ENCODE peak calls at places on chromosomes 7 and 10, in nine cellular contexts. One of them, this sample, is unnamed.

GRCh38 chr7:90312745-90313144 is 8.4 kb downstream of the FAM237B start:
- DNase-seq in stomach: no peak
- DNase-seq in mucosa of descending colon: no peak
- DNase-seq in IMR-90: no peak
- DNase-seq in body of pancreas: no peak
- DNase-seq in skeletal muscle cell: no peak
- DNase-seq in A549: no peak
- DNase-seq in fibroblast of pulmonary artery: peak; percentile 26
- DNase-seq in Peyer's patch: no peak
- DNase-seq in this sample: peak; percentile 32

GRCh38 chr7:21215307-21215706 is 212.6 kb upstream of the SP4 start:
- DNase-seq in stomach: no peak
- DNase-seq in mucosa of descending colon: no peak
- DNase-seq in IMR-90: no peak
- DNase-seq in body of pancreas: no peak
- DNase-seq in skeletal muscle cell: no peak
- DNase-seq in A549: no peak
- DNase-seq in fibroblast of pulmonary artery: no peak
- DNase-seq in Peyer's patch: no peak
- DNase-seq in this sample: no peak

GRCh38 chr10:86316274-86316835 is 50.2 kb downstream of the GRID1 start:
- DNase-seq in stomach: no peak
- DNase-seq in mucosa of descending colon: no peak
- DNase-seq in IMR-90: no peak
- DNase-seq in body of pancreas: no peak
- DNase-seq in skeletal muscle cell: no peak
- DNase-seq in A549: no peak
- DNase-seq in fibroblast of pulmonary artery: no peak
- DNase-seq in Peyer's patch: no peak
- DNase-seq in this sample: no peak

GRCh38 chr7:28360739-28361138 is 51.6 kb upstream of the CREB5 start:
- DNase-seq in stomach: no peak
- DNase-seq in mucosa of descending colon: no peak
- DNase-seq in IMR-90: no peak
- DNase-seq in body of pancreas: no peak
- DNase-seq in skeletal muscle cell: no peak
- DNase-seq in A549: no peak
- DNase-seq in fibroblast of pulmonary artery: no peak
- DNase-seq in Peyer's patch: no peak
- DNase-seq in this sample: no peak

GRCh38 chr7:148058753-148059152 is 531.8 kb upstream of the C7orf33 start:
- DNase-seq in stomach: no peak
- DNase-seq in mucosa of descending colon: no peak
- DNase-seq in IMR-90: no peak
- DNase-seq in body of pancreas: no peak
- DNase-seq in skeletal muscle cell: no peak
- DNase-seq in A549: no peak
- DNase-seq in fibroblast of pulmonary artery: no peak
- DNase-seq in Peyer's patch: no peak
- DNase-seq in this sample: no peak

GRCh38 chr7:141619745-141620144 is 68.5 kb downstream of the AGK start:
- DNase-seq in stomach: no peak
- DNase-seq in mucosa of descending colon: no peak
- DNase-seq in IMR-90: no peak
- DNase-seq in body of pancreas: no peak
- DNase-seq in skeletal muscle cell: no peak
- DNase-seq in A549: no peak
- DNase-seq in fibroblast of pulmonary artery: no peak
- DNase-seq in Peyer's patch: no peak
- DNase-seq in this sample: no peak

GRCh38 chr7:54811016-54811924 is 52.3 kb upstream of the SEC61G start:
- DNase-seq in stomach: no peak
- DNase-seq in mucosa of descending colon: no peak
- DNase-seq in IMR-90: peak; percentile 94
- DNase-seq in body of pancreas: no peak
- DNase-seq in skeletal muscle cell: peak; percentile 78
- DNase-seq in A549: no peak
- DNase-seq in fibroblast of pulmonary artery: peak; percentile 66
- DNase-seq in Peyer's patch: no peak
- DNase-seq in this sample: peak; percentile 85

GRCh38 chr10:103804866-103805265 is 50.5 kb downstream of the SH3PXD2A start:
- DNase-seq in stomach: no peak
- DNase-seq in mucosa of descending colon: no peak
- DNase-seq in IMR-90: no peak
- DNase-seq in body of pancreas: no peak
- DNase-seq in skeletal muscle cell: no peak
- DNase-seq in A549: no peak
- DNase-seq in fibroblast of pulmonary artery: no peak
- DNase-seq in Peyer's patch: no peak
- DNase-seq in this sample: no peak

GRCh38 chr10:130218936-130219335 is 82.7 kb downstream of the GLRX3 start:
- DNase-seq in stomach: no peak
- DNase-seq in mucosa of descending colon: no peak
- DNase-seq in IMR-90: no peak
- DNase-seq in body of pancreas: no peak
- DNase-seq in skeletal muscle cell: no peak
- DNase-seq in A549: no peak
- DNase-seq in fibroblast of pulmonary artery: no peak
- DNase-seq in Peyer's patch: no peak
- DNase-seq in this sample: no peak

GRCh38 chr10:76357726-76358125 is 926.3 kb downstream of the LRMDA start:
- DNase-seq in stomach: no peak
- DNase-seq in mucosa of descending colon: no peak
- DNase-seq in IMR-90: no peak
- DNase-seq in body of pancreas: no peak
- DNase-seq in skeletal muscle cell: no peak
- DNase-seq in A549: no peak
- DNase-seq in fibroblast of pulmonary artery: no peak
- DNase-seq in Peyer's patch: no peak
- DNase-seq in this sample: no peak

GRCh38 chr10:121188005-121188404 is 336.8 kb downstream of the WDR11 start:
- DNase-seq in stomach: no peak
- DNase-seq in mucosa of descending colon: no peak
- DNase-seq in IMR-90: no peak
- DNase-seq in body of pancreas: no peak
- DNase-seq in skeletal muscle cell: no peak
- DNase-seq in A549: no peak
- DNase-seq in fibroblast of pulmonary artery: no peak
- DNase-seq in Peyer's patch: no peak
- DNase-seq in this sample: no peak

GRCh38 chr7:5139998-5140397 is 50.0 kb upstream of the WIPI2 start:
- DNase-seq in stomach: peak; percentile 42
- DNase-seq in mucosa of descending colon: no peak
- DNase-seq in IMR-90: peak; percentile 9
- DNase-seq in body of pancreas: peak; percentile 19
- DNase-seq in skeletal muscle cell: no peak
- DNase-seq in A549: no peak
- DNase-seq in fibroblast of pulmonary artery: peak; percentile 41
- DNase-seq in Peyer's patch: no peak
- DNase-seq in this sample: peak; percentile 41

GRCh38 chr7:106178593-106179134 is 66.6 kb upstream of the SYPL1 start:
- DNase-seq in stomach: peak; percentile 55
- DNase-seq in mucosa of descending colon: no peak
- DNase-seq in IMR-90: peak; percentile 57
- DNase-seq in body of pancreas: peak; percentile 37
- DNase-seq in skeletal muscle cell: peak; percentile 23
- DNase-seq in A549: peak; percentile 21
- DNase-seq in fibroblast of pulmonary artery: peak; percentile 83
- DNase-seq in Peyer's patch: no peak
- DNase-seq in this sample: peak; percentile 82

GRCh38 chr10:117004238-117004626 is 755 bp downstream of the SHTN1 start:
- DNase-seq in stomach: no peak
- DNase-seq in mucosa of descending colon: no peak
- DNase-seq in IMR-90: peak; percentile 2
- DNase-seq in body of pancreas: no peak
- DNase-seq in skeletal muscle cell: no peak
- DNase-seq in A549: no peak
- DNase-seq in fibroblast of pulmonary artery: peak; percentile 17
- DNase-seq in Peyer's patch: no peak
- DNase-seq in this sample: peak; percentile 9

GRCh38 chr7:102891693-102892261 is 21.0 kb upstream of the LRRC17 start:
- DNase-seq in stomach: peak; percentile 75
- DNase-seq in mucosa of descending colon: no peak
- DNase-seq in IMR-90: peak; percentile 89
- DNase-seq in body of pancreas: peak; percentile 75
- DNase-seq in skeletal muscle cell: peak; percentile 78
- DNase-seq in A549: peak; percentile 53
- DNase-seq in fibroblast of pulmonary artery: peak; percentile 85
- DNase-seq in Peyer's patch: no peak
- DNase-seq in this sample: peak; percentile 91

GRCh38 chr7:158056761-158057160 is 530.9 kb downstream of the PTPRN2 start:
- DNase-seq in stomach: no peak
- DNase-seq in mucosa of descending colon: no peak
- DNase-seq in IMR-90: no peak
- DNase-seq in body of pancreas: no peak
- DNase-seq in skeletal muscle cell: no peak
- DNase-seq in A549: no peak
- DNase-seq in fibroblast of pulmonary artery: no peak
- DNase-seq in Peyer's patch: no peak
- DNase-seq in this sample: no peak

GRCh38 chr7:115477193-115477651 is 553.3 kb downstream of the TFEC start:
- DNase-seq in stomach: no peak
- DNase-seq in mucosa of descending colon: peak; percentile 35
- DNase-seq in IMR-90: no peak
- DNase-seq in body of pancreas: peak; percentile 22
- DNase-seq in skeletal muscle cell: no peak
- DNase-seq in A549: no peak
- DNase-seq in fibroblast of pulmonary artery: peak; percentile 26
- DNase-seq in Peyer's patch: no peak
- DNase-seq in this sample: no peak

GRCh38 chr7:157434231-157434630 is 97.4 kb downstream of the DNAJB6 start:
- DNase-seq in stomach: peak; percentile 19
- DNase-seq in mucosa of descending colon: no peak
- DNase-seq in IMR-90: no peak
- DNase-seq in body of pancreas: no peak
- DNase-seq in skeletal muscle cell: no peak
- DNase-seq in A549: no peak
- DNase-seq in fibroblast of pulmonary artery: no peak
- DNase-seq in Peyer's patch: no peak
- DNase-seq in this sample: no peak

GRCh38 chr10:119608316-119609155 is 11.8 kb upstream of the TIAL1 start:
- DNase-seq in stomach: peak; percentile 55
- DNase-seq in mucosa of descending colon: no peak
- DNase-seq in IMR-90: peak; percentile 35
- DNase-seq in body of pancreas: peak; percentile 56
- DNase-seq in skeletal muscle cell: no peak
- DNase-seq in A549: peak; percentile 58
- DNase-seq in fibroblast of pulmonary artery: peak; percentile 43
- DNase-seq in Peyer's patch: peak; percentile 31
- DNase-seq in this sample: no peak

GRCh38 chr7:42831051-42831952 is 80.6 kb downstream of the C7orf25 start:
- DNase-seq in stomach: peak; percentile 52
- DNase-seq in mucosa of descending colon: no peak
- DNase-seq in IMR-90: peak; percentile 44
- DNase-seq in body of pancreas: peak; percentile 37
- DNase-seq in skeletal muscle cell: peak; percentile 26
- DNase-seq in A549: no peak
- DNase-seq in fibroblast of pulmonary artery: peak; percentile 62
- DNase-seq in Peyer's patch: no peak
- DNase-seq in this sample: peak; percentile 22

GRCh38 chr7:132488634-132489302 is 87.5 kb downstream of the PLXNA4 start:
- DNase-seq in stomach: no peak
- DNase-seq in mucosa of descending colon: no peak
- DNase-seq in IMR-90: no peak
- DNase-seq in body of pancreas: no peak
- DNase-seq in skeletal muscle cell: no peak
- DNase-seq in A549: no peak
- DNase-seq in fibroblast of pulmonary artery: no peak
- DNase-seq in Peyer's patch: no peak
- DNase-seq in this sample: peak; percentile 47

GRCh38 chr10:31133251-31133627 is 101.6 kb upstream of the ZNF438 start:
- DNase-seq in stomach: no peak
- DNase-seq in mucosa of descending colon: no peak
- DNase-seq in IMR-90: no peak
- DNase-seq in body of pancreas: no peak
- DNase-seq in skeletal muscle cell: no peak
- DNase-seq in A549: no peak
- DNase-seq in fibroblast of pulmonary artery: no peak
- DNase-seq in Peyer's patch: no peak
- DNase-seq in this sample: no peak
- H3K4me3 ChIP-seq in stomach: peak overlapping the region; percentile 54
- H3K4me3 ChIP-seq in mucosa of descending colon: no peak overlapping the region
- H3K4me3 ChIP-seq in IMR-90: no peak overlapping the region
- H3K4me3 ChIP-seq in body of pancreas: no peak overlapping the region
- H3K4me3 ChIP-seq in skeletal muscle cell: no peak overlapping the region
- H3K4me3 ChIP-seq in A549: no peak overlapping the region
- H3K4me3 ChIP-seq in fibroblast of pulmonary artery: no peak overlapping the region
- H3K4me3 ChIP-seq in Peyer's patch: peak overlapping the region; percentile 42
- H3K4me3 ChIP-seq in this sample: no peak overlapping the region

GRCh38 chr7:69534461-69535041 is 63.7 kb upstream of the AUTS2 start:
- DNase-seq in stomach: no peak
- DNase-seq in mucosa of descending colon: no peak
- DNase-seq in IMR-90: no peak
- DNase-seq in body of pancreas: no peak
- DNase-seq in skeletal muscle cell: no peak
- DNase-seq in A549: no peak
- DNase-seq in fibroblast of pulmonary artery: no peak
- DNase-seq in Peyer's patch: no peak
- DNase-seq in this sample: no peak
- H3K4me3 ChIP-seq in stomach: no peak overlapping the region
- H3K4me3 ChIP-seq in mucosa of descending colon: no peak overlapping the region
- H3K4me3 ChIP-seq in IMR-90: no peak overlapping the region
- H3K4me3 ChIP-seq in body of pancreas: no peak overlapping the region
- H3K4me3 ChIP-seq in skeletal muscle cell: no peak overlapping the region
- H3K4me3 ChIP-seq in A549: no peak overlapping the region
- H3K4me3 ChIP-seq in fibroblast of pulmonary artery: no peak overlapping the region
- H3K4me3 ChIP-seq in Peyer's patch: no peak overlapping the region
- H3K4me3 ChIP-seq in this sample: no peak overlapping the region

DNA sequence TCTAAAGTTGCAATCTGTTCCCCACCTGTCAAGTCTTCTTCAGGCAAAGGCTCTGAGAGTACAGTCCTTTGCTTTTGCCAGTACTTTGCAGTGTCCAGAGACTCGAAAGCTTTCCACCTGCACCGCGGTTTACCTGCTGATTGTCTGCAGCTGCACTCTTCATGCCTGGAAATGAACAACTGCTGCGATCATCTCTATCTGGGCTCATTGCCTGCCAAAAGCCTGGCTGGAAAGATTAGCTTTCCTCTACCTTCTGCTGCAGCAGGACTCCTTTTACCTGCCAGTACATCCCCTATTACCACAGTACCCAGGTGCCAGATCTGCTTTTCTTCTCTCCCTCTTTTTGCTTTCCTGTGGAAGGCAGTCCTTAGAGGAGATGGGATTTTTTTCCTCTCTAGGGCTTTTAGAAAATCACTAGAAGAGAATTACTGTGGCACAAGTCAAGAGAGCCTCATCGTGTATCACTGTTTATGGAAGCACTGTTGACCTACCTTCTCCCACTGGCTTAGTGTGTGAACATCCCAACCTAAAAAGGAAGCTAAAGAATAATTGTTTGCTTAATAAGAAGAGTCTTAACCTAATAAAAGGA is 2.2 kb downstream of the STRIP2 start:
- DNase-seq in stomach: no peak
- DNase-seq in mucosa of descending colon: no peak
- DNase-seq in IMR-90: no peak
- DNase-seq in body of pancreas: no peak
- DNase-seq in skeletal muscle cell: no peak
- DNase-seq in A549: no peak
- DNase-seq in fibroblast of pulmonary artery: no peak
- DNase-seq in Peyer's patch: no peak
- DNase-seq in this sample: no peak
- H3K4me3 ChIP-seq in stomach: no peak overlapping the region
- H3K4me3 ChIP-seq in mucosa of descending colon: no peak overlapping the region
- H3K4me3 ChIP-seq in IMR-90: no peak overlapping the region
- H3K4me3 ChIP-seq in body of pancreas: no peak overlapping the region
- H3K4me3 ChIP-seq in skeletal muscle cell: no peak overlapping the region
- H3K4me3 ChIP-seq in A549: no peak overlapping the region
- H3K4me3 ChIP-seq in fibroblast of pulmonary artery: no peak overlapping the region
- H3K4me3 ChIP-seq in Peyer's patch: no peak overlapping the region
- H3K4me3 ChIP-seq in this sample: no peak overlapping the region

GRCh38 chr10:92847185-92847864 is 995 bp upstream of the EXOC6 start:
- DNase-seq in stomach: no peak
- DNase-seq in mucosa of descending colon: no peak
- DNase-seq in IMR-90: peak; percentile 18
- DNase-seq in body of pancreas: no peak
- DNase-seq in skeletal muscle cell: no peak
- DNase-seq in A549: no peak
- DNase-seq in fibroblast of pulmonary artery: peak; percentile 53
- DNase-seq in Peyer's patch: no peak
- DNase-seq in this sample: no peak
- H3K4me3 ChIP-seq in stomach: peak overlapping the region; percentile 99
- H3K4me3 ChIP-seq in mucosa of descending colon: no peak overlapping the region
- H3K4me3 ChIP-seq in IMR-90: no peak overlapping the region
- H3K4me3 ChIP-seq in body of pancreas: no peak overlapping the region
- H3K4me3 ChIP-seq in skeletal muscle cell: peak overlapping the region; percentile 81
- H3K4me3 ChIP-seq in A549: peak overlapping the region; percentile 99
- H3K4me3 ChIP-seq in fibroblast of pulmonary artery: no peak overlapping the region
- H3K4me3 ChIP-seq in Peyer's patch: no peak overlapping the region
- H3K4me3 ChIP-seq in this sample: no peak overlapping the region

This sample was measured in foreskin fibroblast.